ENCODE peak calls at places on chromosomes 1 and 21, in ten cellular contexts. One of them, this sample, is unnamed.

GRCh38 chr1:86753700-86754099 is 49.3 kb downstream of the SH3GLB1 start:
- DNase-seq in fibroblast of the aortic adventitia: no peak
- DNase-seq in PC-3: peak
- DNase-seq in CD8-positive, alpha-beta T cell: no peak
- DNase-seq in AG10803: no peak
- DNase-seq in right lobe of liver: no peak
- DNase-seq in endodermal cell: peak
- DNase-seq in Peyer's patch: no peak
- DNase-seq in mucosa of descending colon: no peak
- DNase-seq in left ventricle myocardium inferior: no peak
- DNase-seq in this sample: no peak

GRCh38 chr1:75136921-75137641 is 2.9 kb downstream of the LHX8 start:
- DNase-seq in fibroblast of the aortic adventitia: no peak
- DNase-seq in PC-3: no peak
- DNase-seq in CD8-positive, alpha-beta T cell: no peak
- DNase-seq in AG10803: peak
- DNase-seq in right lobe of liver: no peak
- DNase-seq in endodermal cell: peak
- DNase-seq in Peyer's patch: no peak
- DNase-seq in mucosa of descending colon: no peak
- DNase-seq in left ventricle myocardium inferior: no peak
- DNase-seq in this sample: no peak

GRCh38 chr1:110581637-110582036 is 24.5 kb downstream of the KCNA2 start:
- DNase-seq in fibroblast of the aortic adventitia: no peak
- DNase-seq in PC-3: no peak
- DNase-seq in CD8-positive, alpha-beta T cell: no peak
- DNase-seq in AG10803: no peak
- DNase-seq in right lobe of liver: no peak
- DNase-seq in endodermal cell: no peak
- DNase-seq in Peyer's patch: no peak
- DNase-seq in mucosa of descending colon: no peak
- DNase-seq in left ventricle myocardium inferior: no peak
- DNase-seq in this sample: no peak

GRCh38 chr1:40004857-40005256 is 35.7 kb upstream of the CAP1 start:
- DNase-seq in fibroblast of the aortic adventitia: no peak
- DNase-seq in PC-3: no peak
- DNase-seq in CD8-positive, alpha-beta T cell: no peak
- DNase-seq in AG10803: no peak
- DNase-seq in right lobe of liver: no peak
- DNase-seq in endodermal cell: no peak
- DNase-seq in Peyer's patch: no peak
- DNase-seq in mucosa of descending colon: no peak
- DNase-seq in left ventricle myocardium inferior: no peak
- DNase-seq in this sample: no peak

GRCh38 chr1:55272994-55273393 is 57.8 kb upstream of the USP24 start:
- DNase-seq in fibroblast of the aortic adventitia: no peak
- DNase-seq in PC-3: no peak
- DNase-seq in CD8-positive, alpha-beta T cell: no peak
- DNase-seq in AG10803: no peak
- DNase-seq in right lobe of liver: no peak
- DNase-seq in endodermal cell: peak
- DNase-seq in Peyer's patch: no peak
- DNase-seq in mucosa of descending colon: no peak
- DNase-seq in left ventricle myocardium inferior: no peak
- DNase-seq in this sample: no peak

GRCh38 chr1:47689894-47690293 is 252.1 kb downstream of the FOXD2 start:
- DNase-seq in fibroblast of the aortic adventitia: no peak
- DNase-seq in PC-3: no peak
- DNase-seq in CD8-positive, alpha-beta T cell: no peak
- DNase-seq in AG10803: no peak
- DNase-seq in right lobe of liver: no peak
- DNase-seq in endodermal cell: peak
- DNase-seq in Peyer's patch: no peak
- DNase-seq in mucosa of descending colon: no peak
- DNase-seq in left ventricle myocardium inferior: no peak
- DNase-seq in this sample: no peak

GRCh38 chr1:200471739-200472138 is 61.9 kb upstream of the ZNF281 start:
- DNase-seq in fibroblast of the aortic adventitia: no peak
- DNase-seq in PC-3: no peak
- DNase-seq in CD8-positive, alpha-beta T cell: no peak
- DNase-seq in AG10803: no peak
- DNase-seq in right lobe of liver: no peak
- DNase-seq in endodermal cell: no peak
- DNase-seq in Peyer's patch: no peak
- DNase-seq in mucosa of descending colon: no peak
- DNase-seq in left ventricle myocardium inferior: no peak
- DNase-seq in this sample: no peak

GRCh38 chr1:37795340-37796110 is 1.9 kb downstream of the MANEAL start:
- DNase-seq in fibroblast of the aortic adventitia: peak
- DNase-seq in PC-3: no peak
- DNase-seq in CD8-positive, alpha-beta T cell: no peak
- DNase-seq in AG10803: peak
- DNase-seq in right lobe of liver: no peak
- DNase-seq in endodermal cell: peak
- DNase-seq in Peyer's patch: peak
- DNase-seq in mucosa of descending colon: peak
- DNase-seq in left ventricle myocardium inferior: peak
- DNase-seq in this sample: peak

GRCh38 chr1:39737546-39738169 is 1.0 kb upstream of the PPIE start:
- DNase-seq in fibroblast of the aortic adventitia: no peak
- DNase-seq in PC-3: peak
- DNase-seq in CD8-positive, alpha-beta T cell: no peak
- DNase-seq in AG10803: peak
- DNase-seq in right lobe of liver: no peak
- DNase-seq in endodermal cell: no peak
- DNase-seq in Peyer's patch: no peak
- DNase-seq in mucosa of descending colon: no peak
- DNase-seq in left ventricle myocardium inferior: no peak
- DNase-seq in this sample: no peak

GRCh38 chr1:86754265-86754974 is 50.0 kb downstream of the SH3GLB1 start:
- DNase-seq in fibroblast of the aortic adventitia: no peak
- DNase-seq in PC-3: no peak
- DNase-seq in CD8-positive, alpha-beta T cell: no peak
- DNase-seq in AG10803: no peak
- DNase-seq in right lobe of liver: no peak
- DNase-seq in endodermal cell: peak
- DNase-seq in Peyer's patch: no peak
- DNase-seq in mucosa of descending colon: peak
- DNase-seq in left ventricle myocardium inferior: no peak
- DNase-seq in this sample: no peak

GRCh38 chr1:150798509-150798908 is 9.6 kb downstream of the CTSK start:
- DNase-seq in fibroblast of the aortic adventitia: no peak
- DNase-seq in PC-3: no peak
- DNase-seq in CD8-positive, alpha-beta T cell: no peak
- DNase-seq in AG10803: peak
- DNase-seq in right lobe of liver: no peak
- DNase-seq in endodermal cell: peak
- DNase-seq in Peyer's patch: no peak
- DNase-seq in mucosa of descending colon: no peak
- DNase-seq in left ventricle myocardium inferior: no peak
- DNase-seq in this sample: no peak

GRCh38 chr1:21318714-21319159 is 28.5 kb upstream of the ECE1 start:
- DNase-seq in fibroblast of the aortic adventitia: peak
- DNase-seq in PC-3: no peak
- DNase-seq in CD8-positive, alpha-beta T cell: no peak
- DNase-seq in AG10803: peak
- DNase-seq in right lobe of liver: no peak
- DNase-seq in endodermal cell: no peak
- DNase-seq in Peyer's patch: peak
- DNase-seq in mucosa of descending colon: peak
- DNase-seq in left ventricle myocardium inferior: peak
- DNase-seq in this sample: peak

GRCh38 chr1:68791800-68792199 is 294.9 kb upstream of the DEPDC1 start:
- DNase-seq in fibroblast of the aortic adventitia: no peak
- DNase-seq in PC-3: no peak
- DNase-seq in CD8-positive, alpha-beta T cell: no peak
- DNase-seq in AG10803: no peak
- DNase-seq in right lobe of liver: no peak
- DNase-seq in endodermal cell: peak
- DNase-seq in Peyer's patch: no peak
- DNase-seq in mucosa of descending colon: no peak
- DNase-seq in left ventricle myocardium inferior: no peak
- DNase-seq in this sample: no peak

GRCh38 chr1:229273507-229274232 is 2.8 kb downstream of the RAB4A start:
- DNase-seq in fibroblast of the aortic adventitia: peak
- DNase-seq in PC-3: peak
- DNase-seq in CD8-positive, alpha-beta T cell: no peak
- DNase-seq in AG10803: no peak
- DNase-seq in right lobe of liver: peak
- DNase-seq in endodermal cell: no peak
- DNase-seq in Peyer's patch: no peak
- DNase-seq in mucosa of descending colon: no peak
- DNase-seq in left ventricle myocardium inferior: no peak
- DNase-seq in this sample: no peak

GRCh38 chr1:248786106-248786665 is 30.6 kb upstream of the LYPD8 start:
- DNase-seq in fibroblast of the aortic adventitia: no peak
- DNase-seq in PC-3: peak
- DNase-seq in CD8-positive, alpha-beta T cell: no peak
- DNase-seq in AG10803: no peak
- DNase-seq in right lobe of liver: no peak
- DNase-seq in endodermal cell: no peak
- DNase-seq in Peyer's patch: peak
- DNase-seq in mucosa of descending colon: no peak
- DNase-seq in left ventricle myocardium inferior: no peak
- DNase-seq in this sample: no peak

GRCh38 chr1:214332950-214333798 is 52.2 kb downstream of the SMYD2 start:
- DNase-seq in fibroblast of the aortic adventitia: peak
- DNase-seq in PC-3: peak
- DNase-seq in CD8-positive, alpha-beta T cell: peak
- DNase-seq in AG10803: peak
- DNase-seq in right lobe of liver: no peak
- DNase-seq in endodermal cell: peak
- DNase-seq in Peyer's patch: peak
- DNase-seq in mucosa of descending colon: peak
- DNase-seq in left ventricle myocardium inferior: no peak
- DNase-seq in this sample: peak

GRCh38 chr1:154998201-154998780 is 4.3 kb upstream of the ZBTB7B start:
- DNase-seq in fibroblast of the aortic adventitia: no peak
- DNase-seq in PC-3: no peak
- DNase-seq in CD8-positive, alpha-beta T cell: no peak
- DNase-seq in AG10803: no peak
- DNase-seq in right lobe of liver: no peak
- DNase-seq in endodermal cell: no peak
- DNase-seq in Peyer's patch: no peak
- DNase-seq in mucosa of descending colon: no peak
- DNase-seq in left ventricle myocardium inferior: no peak
- DNase-seq in this sample: no peak
- H3K4me3 ChIP-seq in fibroblast of the aortic adventitia: no peak
- H3K4me3 ChIP-seq in PC-3: no peak
- H3K4me3 ChIP-seq in CD8-positive, alpha-beta T cell: no peak
- H3K4me3 ChIP-seq in AG10803: no peak
- H3K4me3 ChIP-seq in right lobe of liver: no peak
- H3K4me3 ChIP-seq in endodermal cell: no peak
- H3K4me3 ChIP-seq in Peyer's patch: no peak
- H3K4me3 ChIP-seq in mucosa of descending colon: no peak
- H3K4me3 ChIP-seq in left ventricle myocardium inferior: no peak
- H3K4me3 ChIP-seq in this sample: no peak

GRCh38 chr1:246329900-246330299 is 177.2 kb downstream of the SMYD3 start:
- DNase-seq in fibroblast of the aortic adventitia: no peak
- DNase-seq in PC-3: no peak
- DNase-seq in CD8-positive, alpha-beta T cell: no peak
- DNase-seq in AG10803: no peak
- DNase-seq in right lobe of liver: no peak
- DNase-seq in endodermal cell: no peak
- DNase-seq in Peyer's patch: no peak
- DNase-seq in mucosa of descending colon: no peak
- DNase-seq in left ventricle myocardium inferior: no peak
- DNase-seq in this sample: no peak

GRCh38 chr1:246335126-246335525 is 172.0 kb downstream of the SMYD3 start:
- DNase-seq in fibroblast of the aortic adventitia: no peak
- DNase-seq in PC-3: peak
- DNase-seq in CD8-positive, alpha-beta T cell: no peak
- DNase-seq in AG10803: no peak
- DNase-seq in right lobe of liver: no peak
- DNase-seq in endodermal cell: no peak
- DNase-seq in Peyer's patch: no peak
- DNase-seq in mucosa of descending colon: no peak
- DNase-seq in left ventricle myocardium inferior: no peak
- DNase-seq in this sample: no peak

GRCh38 chr1:246333855-246334254 is 173.2 kb downstream of the SMYD3 start:
- DNase-seq in fibroblast of the aortic adventitia: no peak
- DNase-seq in PC-3: no peak
- DNase-seq in CD8-positive, alpha-beta T cell: no peak
- DNase-seq in AG10803: no peak
- DNase-seq in right lobe of liver: no peak
- DNase-seq in endodermal cell: no peak
- DNase-seq in Peyer's patch: no peak
- DNase-seq in mucosa of descending colon: no peak
- DNase-seq in left ventricle myocardium inferior: no peak
- DNase-seq in this sample: no peak

DNA sequence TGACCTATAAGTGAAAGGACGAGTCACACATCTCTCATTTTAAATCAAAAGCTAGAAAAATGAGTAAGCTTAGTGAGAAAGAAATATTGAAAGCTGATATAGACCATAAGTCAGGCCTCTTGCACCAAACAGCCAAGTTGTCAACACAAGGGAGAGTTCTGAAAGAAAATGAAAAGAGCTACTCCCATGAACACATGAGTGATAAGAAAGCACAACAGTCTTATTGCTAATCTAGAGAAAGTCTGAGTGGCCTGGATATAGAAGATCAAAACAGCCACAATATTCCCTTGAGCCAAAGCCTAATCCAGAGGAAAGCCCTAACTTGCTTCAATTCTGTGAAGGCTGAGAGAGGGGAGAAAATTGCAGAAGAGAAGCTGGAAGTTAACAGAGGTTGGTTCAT is 175.0 kb downstream of the SMYD3 start:
- DNase-seq in fibroblast of the aortic adventitia: no peak
- DNase-seq in PC-3: no peak
- DNase-seq in CD8-positive, alpha-beta T cell: no peak
- DNase-seq in AG10803: no peak
- DNase-seq in right lobe of liver: no peak
- DNase-seq in endodermal cell: no peak
- DNase-seq in Peyer's patch: no peak
- DNase-seq in mucosa of descending colon: no peak
- DNase-seq in left ventricle myocardium inferior: no peak
- DNase-seq in this sample: no peak
- H3K4me3 ChIP-seq in fibroblast of the aortic adventitia: no peak
- H3K4me3 ChIP-seq in PC-3: no peak
- H3K4me3 ChIP-seq in CD8-positive, alpha-beta T cell: no peak
- H3K4me3 ChIP-seq in AG10803: no peak
- H3K4me3 ChIP-seq in right lobe of liver: no peak
- H3K4me3 ChIP-seq in endodermal cell: no peak
- H3K4me3 ChIP-seq in Peyer's patch: no peak
- H3K4me3 ChIP-seq in mucosa of descending colon: no peak
- H3K4me3 ChIP-seq in left ventricle myocardium inferior: no peak
- H3K4me3 ChIP-seq in this sample: no peak

GRCh38 chr21:34362136-34362444 is 1.7 kb upstream of the KCNE2 start:
- DNase-seq in fibroblast of the aortic adventitia: no peak
- DNase-seq in PC-3: no peak
- DNase-seq in CD8-positive, alpha-beta T cell: no peak
- DNase-seq in AG10803: no peak
- DNase-seq in right lobe of liver: no peak
- DNase-seq in endodermal cell: no peak
- DNase-seq in Peyer's patch: no peak
- DNase-seq in mucosa of descending colon: no peak
- DNase-seq in left ventricle myocardium inferior: no peak
- DNase-seq in this sample: no peak
- H3K4me3 ChIP-seq in fibroblast of the aortic adventitia: no peak
- H3K4me3 ChIP-seq in PC-3: no peak
- H3K4me3 ChIP-seq in CD8-positive, alpha-beta T cell: no peak
- H3K4me3 ChIP-seq in AG10803: no peak
- H3K4me3 ChIP-seq in right lobe of liver: no peak
- H3K4me3 ChIP-seq in endodermal cell: no peak
- H3K4me3 ChIP-seq in Peyer's patch: no peak
- H3K4me3 ChIP-seq in mucosa of descending colon: no peak
- H3K4me3 ChIP-seq in left ventricle myocardium inferior: no peak
- H3K4me3 ChIP-seq in this sample: no peak

GRCh38 chr1:177780096-177780700 is 189.7 kb downstream of the SEC16B start:
- DNase-seq in fibroblast of the aortic adventitia: peak
- DNase-seq in PC-3: peak
- DNase-seq in CD8-positive, alpha-beta T cell: no peak
- DNase-seq in AG10803: peak
- DNase-seq in right lobe of liver: no peak
- DNase-seq in endodermal cell: peak
- DNase-seq in Peyer's patch: no peak
- DNase-seq in mucosa of descending colon: no peak
- DNase-seq in left ventricle myocardium inferior: no peak
- DNase-seq in this sample: no peak
- H3K4me3 ChIP-seq in fibroblast of the aortic adventitia: no peak
- H3K4me3 ChIP-seq in PC-3: no peak
- H3K4me3 ChIP-seq in CD8-positive, alpha-beta T cell: no peak
- H3K4me3 ChIP-seq in AG10803: no peak
- H3K4me3 ChIP-seq in right lobe of liver: no peak
- H3K4me3 ChIP-seq in endodermal cell: no peak
- H3K4me3 ChIP-seq in Peyer's patch: no peak
- H3K4me3 ChIP-seq in mucosa of descending colon: no peak
- H3K4me3 ChIP-seq in left ventricle myocardium inferior: no peak
- H3K4me3 ChIP-seq in this sample: no peak

This sample was measured in lung.